ENCODE peak calls at places on chromosomes 3 and 15, in four cellular contexts. One of them, this sample, is unnamed.

GRCh38 chr3:4674216-4674615 is 181.1 kb downstream of the ITPR1 start:
- DNase-seq in brain microvascular endothelial cell: no peak
- DNase-seq in left ventricle myocardium inferior: no peak
- DNase-seq in kidney: no peak
- DNase-seq in this sample: no peak

GRCh38 chr3:143256416-143256815 is 136.8 kb downstream of the CHST2 start:
- DNase-seq in brain microvascular endothelial cell: no peak
- DNase-seq in left ventricle myocardium inferior: no peak
- DNase-seq in kidney: no peak
- DNase-seq in this sample: no peak

GRCh38 chr3:55270976-55271375 is 216.1 kb downstream of the WNT5A start:
- DNase-seq in brain microvascular endothelial cell: no peak
- DNase-seq in left ventricle myocardium inferior: no peak
- DNase-seq in kidney: no peak
- DNase-seq in this sample: no peak

GRCh38 chr3:185693985-185694675 is 108.0 kb downstream of the SENP2 start:
- DNase-seq in brain microvascular endothelial cell: no peak
- DNase-seq in left ventricle myocardium inferior: no peak
- DNase-seq in kidney: no peak
- DNase-seq in this sample: no peak

GRCh38 chr3:69205385-69205784 is 83.0 kb upstream of the LMOD3 start:
- DNase-seq in brain microvascular endothelial cell: no peak
- DNase-seq in left ventricle myocardium inferior: no peak
- DNase-seq in kidney: no peak
- DNase-seq in this sample: no peak

GRCh38 chr3:105322570-105323273 is 44.0 kb upstream of the ALCAM start:
- DNase-seq in brain microvascular endothelial cell: no peak
- DNase-seq in left ventricle myocardium inferior: no peak
- DNase-seq in kidney: no peak
- DNase-seq in this sample: no peak

GRCh38 chr3:36842275-36842674 is 77.9 kb upstream of the DCLK3 start:
- DNase-seq in brain microvascular endothelial cell: no peak
- DNase-seq in left ventricle myocardium inferior: no peak
- DNase-seq in kidney: no peak
- DNase-seq in this sample: no peak

GRCh38 chr15:70956596-70956995 is 64.0 kb downstream of the LRRC49 start:
- DNase-seq in brain microvascular endothelial cell: no peak
- DNase-seq in left ventricle myocardium inferior: no peak
- DNase-seq in kidney: no peak
- DNase-seq in this sample: no peak

GRCh38 chr3:179731544-179731943 is 78.7 kb downstream of the USP13 start:
- DNase-seq in brain microvascular endothelial cell: no peak
- DNase-seq in left ventricle myocardium inferior: no peak
- DNase-seq in kidney: no peak
- DNase-seq in this sample: no peak

GRCh38 chr15:70044168-70044567 is 53.5 kb downstream of the TLE3 start:
- DNase-seq in brain microvascular endothelial cell: no peak
- DNase-seq in left ventricle myocardium inferior: no peak
- DNase-seq in kidney: no peak
- DNase-seq in this sample: no peak

GRCh38 chr15:70627734-70628541 is 135.4 kb downstream of the UACA start:
- DNase-seq in brain microvascular endothelial cell: peak; percentile 47
- DNase-seq in left ventricle myocardium inferior: no peak
- DNase-seq in kidney: no peak
- DNase-seq in this sample: no peak

GRCh38 chr3:8576841-8577553 is 67.6 kb downstream of the SSUH2 start:
- DNase-seq in brain microvascular endothelial cell: peak; percentile 49
- DNase-seq in left ventricle myocardium inferior: no peak
- DNase-seq in kidney: peak; percentile 75
- DNase-seq in this sample: no peak

GRCh38 chr3:122977645-122978466 is 49.7 kb downstream of the SEMA5B start:
- DNase-seq in brain microvascular endothelial cell: peak; percentile 88
- DNase-seq in left ventricle myocardium inferior: peak; percentile 69
- DNase-seq in kidney: peak; percentile 94
- DNase-seq in this sample: peak; percentile 64

GRCh38 chr15:82313446-82313845 is 35.8 kb downstream of the GOLGA6L10 start:
- DNase-seq in brain microvascular endothelial cell: no peak
- DNase-seq in left ventricle myocardium inferior: no peak
- DNase-seq in kidney: no peak
- DNase-seq in this sample: no peak

GRCh38 chr15:59996498-59997041 is 7.5 kb upstream of the FOXB1 start:
- DNase-seq in brain microvascular endothelial cell: no peak
- DNase-seq in left ventricle myocardium inferior: no peak
- DNase-seq in kidney: no peak
- DNase-seq in this sample: no peak

GRCh38 chr15:24857777-24858176 is 97.0 kb upstream of the SNRPN start:
- DNase-seq in brain microvascular endothelial cell: no peak
- DNase-seq in left ventricle myocardium inferior: no peak
- DNase-seq in kidney: no peak
- DNase-seq in this sample: no peak

GRCh38 chr3:186806173-186807055 is at the start of gene RFC4:
- DNase-seq in brain microvascular endothelial cell: peak; percentile 57
- DNase-seq in left ventricle myocardium inferior: peak; percentile 88
- DNase-seq in kidney: peak; percentile 96
- DNase-seq in this sample: peak; percentile 86

GRCh38 chr3:46778101-46778500 is 60.4 kb upstream of the PRSS50 start:
- DNase-seq in brain microvascular endothelial cell: no peak
- DNase-seq in left ventricle myocardium inferior: no peak
- DNase-seq in kidney: no peak
- DNase-seq in this sample: no peak

GRCh38 chr3:17301271-17301670 is 416.5 kb downstream of the PLCL2 start:
- DNase-seq in brain microvascular endothelial cell: no peak
- DNase-seq in left ventricle myocardium inferior: no peak
- DNase-seq in kidney: no peak
- DNase-seq in this sample: no peak

GRCh38 chr3:193052294-193052693 is 134.6 kb upstream of the MB21D2 start:
- DNase-seq in brain microvascular endothelial cell: peak; percentile 31
- DNase-seq in left ventricle myocardium inferior: no peak
- DNase-seq in kidney: no peak
- DNase-seq in this sample: no peak

GRCh38 chr3:177602601-177603136 is 405.4 kb upstream of the TBL1XR1 start:
- DNase-seq in brain microvascular endothelial cell: no peak
- DNase-seq in left ventricle myocardium inferior: no peak
- DNase-seq in kidney: no peak
- DNase-seq in this sample: no peak

GRCh38 chr3:164612751-164613150 is 465.5 kb downstream of the SI start:
- DNase-seq in brain microvascular endothelial cell: no peak
- DNase-seq in left ventricle myocardium inferior: no peak
- DNase-seq in kidney: no peak
- DNase-seq in this sample: no peak

GRCh38 chr3:152556731-152557254 is 278.1 kb upstream of the P2RY1 start:
- DNase-seq in brain microvascular endothelial cell: peak; percentile 79
- DNase-seq in left ventricle myocardium inferior: peak; percentile 23
- DNase-seq in kidney: no peak
- DNase-seq in this sample: peak; percentile 58

GRCh38 chr3:81743096-81744025 is 18.1 kb downstream of the GBE1 start:
- DNase-seq in brain microvascular endothelial cell: peak; percentile 95
- DNase-seq in left ventricle myocardium inferior: no peak
- DNase-seq in kidney: no peak
- DNase-seq in this sample: peak; percentile 46

GRCh38 chr3:154970796-154971195 is 109.3 kb upstream of the MME start:
- DNase-seq in brain microvascular endothelial cell: no peak
- DNase-seq in left ventricle myocardium inferior: no peak
- DNase-seq in kidney: no peak
- DNase-seq in this sample: no peak

GRCh38 chr3:64048631-64049061 is 25.4 kb upstream of the PSMD6 start:
- DNase-seq in brain microvascular endothelial cell: no peak
- DNase-seq in left ventricle myocardium inferior: no peak
- DNase-seq in kidney: no peak
- DNase-seq in this sample: no peak

GRCh38 chr3:99999541-99999940 is 114.8 kb downstream of the FILIP1L start:
- DNase-seq in brain microvascular endothelial cell: no peak
- DNase-seq in left ventricle myocardium inferior: no peak
- DNase-seq in kidney: no peak
- DNase-seq in this sample: no peak

GRCh38 chr3:116188231-116188785 is 257.0 kb downstream of the LSAMP start:
- DNase-seq in brain microvascular endothelial cell: no peak
- DNase-seq in left ventricle myocardium inferior: no peak
- DNase-seq in kidney: no peak
- DNase-seq in this sample: no peak

GRCh38 chr3:7682822-7683229 is 818.8 kb upstream of the LMCD1 start:
- DNase-seq in brain microvascular endothelial cell: peak; percentile 64
- DNase-seq in left ventricle myocardium inferior: peak; percentile 41
- DNase-seq in kidney: no peak
- DNase-seq in this sample: no peak

GRCh38 chr3:87625911-87626310 is 349.5 kb upstream of the POU1F1 start:
- DNase-seq in brain microvascular endothelial cell: peak; percentile 60
- DNase-seq in left ventricle myocardium inferior: no peak
- DNase-seq in kidney: no peak
- DNase-seq in this sample: no peak

GRCh38 chr15:71472699-71473098 is 337.7 kb upstream of the NR2E3 start:
- DNase-seq in brain microvascular endothelial cell: no peak
- DNase-seq in left ventricle myocardium inferior: no peak
- DNase-seq in kidney: no peak
- DNase-seq in this sample: no peak

GRCh38 chr3:193778676-193779075 is 185.7 kb downstream of the OPA1 start:
- DNase-seq in brain microvascular endothelial cell: no peak
- DNase-seq in left ventricle myocardium inferior: no peak
- DNase-seq in kidney: no peak
- DNase-seq in this sample: no peak

GRCh38 chr3:77038928-77039605 is 832 bp upstream of the ROBO2 start:
- DNase-seq in brain microvascular endothelial cell: no peak
- DNase-seq in left ventricle myocardium inferior: no peak
- DNase-seq in kidney: no peak
- DNase-seq in this sample: no peak

GRCh38 chr3:57910988-57911387 is 97.2 kb upstream of the FLNB start:
- DNase-seq in brain microvascular endothelial cell: peak; percentile 24
- DNase-seq in left ventricle myocardium inferior: no peak
- DNase-seq in kidney: no peak
- DNase-seq in this sample: no peak

GRCh38 chr3:190089711-190090110 is 31.0 kb downstream of the P3H2 start:
- DNase-seq in brain microvascular endothelial cell: no peak
- DNase-seq in left ventricle myocardium inferior: no peak
- DNase-seq in kidney: no peak
- DNase-seq in this sample: no peak

GRCh38 chr3:134453631-134454030 is 32.2 kb downstream of the ANAPC13 start:
- DNase-seq in brain microvascular endothelial cell: no peak
- DNase-seq in left ventricle myocardium inferior: no peak
- DNase-seq in kidney: no peak
- DNase-seq in this sample: no peak
- TF ChIP-seq CTCF in brain microvascular endothelial cell: peak; percentile 48
- TF ChIP-seq CTCF in left ventricle myocardium inferior: peak; percentile 23
- TF ChIP-seq CTCF in kidney: no peak
- TF ChIP-seq CTCF in this sample: peak; percentile 10

GRCh38 chr15:57405133-57405532 is 28.8 kb downstream of the CGNL1 start:
- DNase-seq in brain microvascular endothelial cell: no peak
- DNase-seq in left ventricle myocardium inferior: no peak
- DNase-seq in kidney: no peak
- DNase-seq in this sample: no peak

GRCh38 chr15:57403946-57404345 is 27.6 kb downstream of the CGNL1 start:
- DNase-seq in brain microvascular endothelial cell: no peak
- DNase-seq in left ventricle myocardium inferior: no peak
- DNase-seq in kidney: no peak
- DNase-seq in this sample: no peak

GRCh38 chr15:57401546-57401945 is 25.2 kb downstream of the CGNL1 start:
- DNase-seq in brain microvascular endothelial cell: no peak
- DNase-seq in left ventricle myocardium inferior: no peak
- DNase-seq in kidney: no peak
- DNase-seq in this sample: no peak

GRCh38 chr15:57403007-57403406 is 26.7 kb downstream of the CGNL1 start:
- DNase-seq in brain microvascular endothelial cell: no peak
- DNase-seq in left ventricle myocardium inferior: no peak
- DNase-seq in kidney: no peak
- DNase-seq in this sample: no peak

DNA sequence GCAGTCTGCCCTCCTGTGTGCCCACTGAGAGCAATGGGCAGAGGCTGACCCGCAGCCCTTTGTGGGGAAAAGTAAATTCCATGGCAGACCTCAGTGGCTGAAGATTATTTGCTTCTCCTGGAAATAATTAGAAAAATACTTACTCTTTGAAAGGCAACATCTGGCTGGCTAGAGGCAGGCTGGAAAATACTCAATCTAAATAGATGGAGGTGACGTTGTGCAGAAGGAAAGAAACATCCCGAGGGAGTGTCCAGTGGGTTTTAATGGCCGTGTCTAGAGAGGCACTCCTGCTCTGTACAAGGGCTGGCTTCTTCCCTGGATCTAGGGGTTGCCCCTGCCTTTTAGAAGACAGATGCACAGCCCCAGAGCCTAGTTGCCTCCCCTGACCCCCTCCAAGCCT is 27.2 kb downstream of the CGNL1 start:
- DNase-seq in brain microvascular endothelial cell: no peak
- DNase-seq in left ventricle myocardium inferior: no peak
- DNase-seq in kidney: no peak
- DNase-seq in this sample: peak; percentile 28
- TF ChIP-seq CTCF in brain microvascular endothelial cell: no peak
- TF ChIP-seq CTCF in left ventricle myocardium inferior: no peak
- TF ChIP-seq CTCF in kidney: no peak
- TF ChIP-seq CTCF in this sample: no peak

GRCh38 chr15:98514034-98514622 is 134.2 kb upstream of the IGF1R start:
- DNase-seq in brain microvascular endothelial cell: no peak
- DNase-seq in left ventricle myocardium inferior: no peak
- DNase-seq in kidney: no peak
- DNase-seq in this sample: no peak
- TF ChIP-seq CTCF in brain microvascular endothelial cell: no peak
- TF ChIP-seq CTCF in left ventricle myocardium inferior: no peak
- TF ChIP-seq CTCF in kidney: no peak
- TF ChIP-seq CTCF in this sample: no peak

DNA sequence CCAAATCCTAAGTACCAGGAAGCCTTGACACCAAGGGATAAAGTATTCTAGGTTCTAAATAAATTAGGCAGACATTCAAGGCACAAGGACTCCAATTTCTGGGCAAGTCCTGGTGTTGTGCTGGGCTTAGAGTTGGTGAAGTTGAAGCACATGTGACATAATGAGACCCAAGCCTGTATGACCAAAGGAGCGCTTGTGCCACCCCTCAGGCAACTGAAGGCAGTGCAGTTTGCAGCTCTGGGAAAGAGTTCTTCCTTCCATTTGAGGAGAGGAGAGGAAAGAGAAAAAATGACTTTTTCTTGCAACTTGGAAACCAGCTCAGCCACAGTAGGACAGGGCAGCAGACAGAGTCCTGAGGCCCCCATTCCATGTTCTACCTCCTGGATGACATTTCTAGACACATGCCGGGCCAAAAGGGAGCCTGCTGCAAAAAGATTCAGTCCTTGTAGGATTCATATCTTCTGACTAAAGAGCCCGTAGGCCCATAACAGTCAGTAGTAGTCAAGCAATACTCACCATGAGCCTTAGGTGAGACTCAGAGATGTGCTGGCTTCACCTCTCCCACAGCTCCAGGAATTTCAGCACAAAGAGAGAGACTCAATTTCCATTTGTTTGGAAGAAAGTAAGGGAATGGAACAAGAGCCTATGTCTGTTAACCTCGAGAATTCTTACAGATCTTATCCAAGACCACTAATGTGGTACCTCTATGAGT is 588.8 kb upstream of the BCHE start:
- DNase-seq in brain microvascular endothelial cell: no peak
- DNase-seq in left ventricle myocardium inferior: no peak
- DNase-seq in kidney: peak; percentile 15
- DNase-seq in this sample: no peak
- TF ChIP-seq CTCF in brain microvascular endothelial cell: peak; percentile 20
- TF ChIP-seq CTCF in left ventricle myocardium inferior: no peak
- TF ChIP-seq CTCF in kidney: no peak
- TF ChIP-seq CTCF in this sample: no peak

This sample was measured in heart right ventricle.